ENCODE peak calls at places on chromosomes 2 and 18, in four cellular contexts. K is transverse colon, G is breast epithelium, W is pancreas. B is an unnamed sample. For H3K4me1 and H3K36me3, the result is how much of the 10 kb centered on the place peaks cover.

GRCh38 chr2:7703048-7703447 is 785.8 kb downstream of the RNF144A start:
- DNase-seq in K (no peak), G (no peak), W (no peak), B (no peak)

GRCh38 chr2:70085711-70086277 is 1.5 kb upstream of the PCBP1 start:
- DNase-seq in K (no peak), G (no peak), W (no peak), B (no peak)

GRCh38 chr18:22439447-22439846 is 21.7 kb upstream of the CTAGE1 start:
- DNase-seq in K (no peak), G (no peak), W (no peak), B (no peak)

GRCh38 chr2:60275958-60276357 is 277.5 kb downstream of the BCL11A start:
- DNase-seq in K (no peak), G (no peak), W (no peak), B (no peak)

GRCh38 chr2:66675596-66675995 is 240.7 kb downstream of the MEIS1 start:
- DNase-seq in K (no peak), G (no peak), W (no peak), B (no peak)

GRCh38 chr18:45670281-45670962 is 53.6 kb upstream of the SLC14A1 start:
- DNase-seq in K (no peak), G (no peak), W (no peak), B (peak)

GRCh38 chr2:218129756-218130155 is 3.9 kb downstream of the CXCR2 start:
- DNase-seq in K (no peak), G (no peak), W (no peak), B (no peak)

GRCh38 chr18:48342125-48342524 is 67.1 kb downstream of the ZBTB7C start:
- DNase-seq in K (no peak), G (no peak), W (no peak), B (no peak)

GRCh38 chr18:79730804-79731203 is 51.2 kb downstream of the CTDP1 start:
- DNase-seq in K (no peak), G (no peak), W (no peak), B (no peak)

GRCh38 chr2:128535928-128536327 is 217.3 kb upstream of the HS6ST1 start:
- DNase-seq in K (no peak), G (no peak), W (no peak), B (no peak)

GRCh38 chr2:109294523-109294922 is 165.5 kb downstream of the SH3RF3 start:
- DNase-seq in K (no peak), G (no peak), W (no peak), B (no peak)

GRCh38 chr2:12805032-12805431 is 88.3 kb downstream of the TRIB2 start:
- DNase-seq in K (no peak), G (no peak), W (no peak), B (no peak)

GRCh38 chr2:24986397-24986796 is 14.6 kb upstream of the DNAJC27 start:
- DNase-seq in K (no peak), G (no peak), W (no peak), B (no peak)

GRCh38 chr2:113077921-113078320 is 10.2 kb downstream of the IL1F10 start:
- DNase-seq in K (no peak), G (no peak), W (no peak), B (peak)

GRCh38 chr18:33923980-33924379 is 300.7 kb downstream of the NOL4 start:
- DNase-seq in K (no peak), G (no peak), W (no peak), B (no peak)

GRCh38 chr2:134195341-134195740 is 58.5 kb upstream of the MGAT5 start:
- DNase-seq in K (no peak), G (no peak), W (no peak), B (peak)

DNA sequence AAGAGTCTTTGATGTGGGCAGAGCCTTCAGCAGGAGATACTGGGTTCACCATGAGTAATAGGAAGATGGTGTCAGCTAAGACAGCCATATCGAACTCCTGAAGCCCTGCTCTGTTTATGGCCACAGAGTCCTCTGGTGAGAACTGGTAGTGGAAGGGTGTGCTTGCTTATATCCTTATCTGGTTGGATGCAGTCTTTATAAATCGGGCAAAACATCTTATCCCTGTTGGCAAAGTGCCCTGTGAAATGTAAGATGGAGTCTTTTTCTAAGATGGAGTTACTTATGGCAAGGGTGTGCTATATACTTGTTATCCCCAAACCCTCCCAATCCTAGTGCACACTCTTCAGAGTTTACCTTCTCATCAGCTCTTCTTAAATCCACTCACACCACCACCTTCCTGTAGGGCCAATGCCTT is 190.8 kb upstream of the PARD3B start:
- DNase-seq in K (no peak), G (no peak), W (no peak), B (no peak)
- H3K4me1 ChIP-seq in K (under half), G (under half), W (under half), B (under half)

GRCh38 chr18:12245793-12246135 is 8.4 kb upstream of the CIDEA start:
- DNase-seq in K (no peak), G (no peak), W (no peak), B (no peak)

GRCh38 chr18:12246849-12247808 is 7.0 kb upstream of the CIDEA start:
- DNase-seq in K (no peak), G (no peak), W (no peak), B (no peak)

GRCh38 chr18:12248926-12249720 is 5.0 kb upstream of the CIDEA start:
- DNase-seq in K (no peak), G (no peak), W (no peak), B (no peak)

GRCh38 chr18:12251311-12251710 is 2.9 kb upstream of the CIDEA start:
- DNase-seq in K (no peak), G (no peak), W (no peak), B (no peak)

DNA sequence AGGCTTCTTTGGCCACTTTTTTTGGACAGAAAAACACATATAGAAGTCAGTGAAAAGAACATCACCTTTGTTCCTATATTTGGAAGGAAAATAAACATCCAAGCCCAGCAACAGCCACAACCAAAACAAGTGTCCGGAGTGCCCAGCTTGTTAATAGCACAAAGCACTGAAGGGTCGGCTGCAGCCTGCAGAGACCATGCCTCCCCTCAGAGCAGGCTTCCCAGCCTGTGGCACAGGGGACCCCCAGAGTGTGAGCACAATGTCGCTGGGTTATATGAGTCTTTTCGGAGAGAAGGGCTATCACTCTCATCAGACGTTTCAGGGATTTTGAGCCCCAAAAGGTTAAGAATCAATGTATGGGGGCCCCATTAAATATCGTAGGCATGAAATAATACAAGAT is 6.2 kb upstream of the CIDEA start:
- DNase-seq in K (no peak), G (no peak), W (no peak), B (no peak)
- H3K36me3 ChIP-seq in K (under half), G (under half), W (under half), B (under half)

DNA sequence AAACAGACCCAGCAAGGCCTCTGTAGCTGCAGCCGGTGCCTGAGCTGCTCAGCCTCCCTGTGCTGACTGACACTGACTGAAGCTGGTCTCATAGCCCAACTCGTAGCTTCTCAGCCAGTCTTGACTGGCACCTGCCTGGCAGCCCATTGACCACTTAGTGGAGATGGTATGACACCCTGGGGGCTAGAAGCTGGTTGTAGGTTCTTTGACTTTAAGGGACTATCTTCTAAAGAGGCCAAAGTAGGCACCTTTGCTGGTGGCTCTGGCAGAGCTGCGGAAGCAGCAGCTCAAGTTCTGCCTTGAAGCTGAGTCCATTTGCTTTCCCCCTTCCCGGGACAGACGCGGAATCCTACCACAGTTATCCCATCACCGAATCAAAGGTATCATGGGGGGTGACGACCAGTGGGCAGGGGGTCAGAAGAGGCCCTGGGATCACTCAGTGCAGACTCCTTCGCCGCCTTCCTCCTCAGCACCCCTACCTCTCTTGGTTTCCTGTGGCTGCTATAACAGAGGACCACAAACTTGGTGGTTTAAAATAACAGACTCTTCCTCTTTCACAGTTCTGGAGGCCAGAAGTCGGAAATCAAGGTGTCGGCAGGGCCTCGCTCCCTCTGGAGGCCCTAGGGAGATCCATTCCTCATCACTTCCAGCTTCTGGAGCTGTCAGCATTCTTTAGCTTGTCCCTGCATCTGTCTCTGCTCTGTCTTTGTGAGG is 13.8 kb upstream of the FOSL2 start:
- DNase-seq in K (no peak), G (no peak), W (no peak), B (no peak)
- H3K4me1 ChIP-seq in K (half or more), G (under half), W (under half), B (under half)

DNA sequence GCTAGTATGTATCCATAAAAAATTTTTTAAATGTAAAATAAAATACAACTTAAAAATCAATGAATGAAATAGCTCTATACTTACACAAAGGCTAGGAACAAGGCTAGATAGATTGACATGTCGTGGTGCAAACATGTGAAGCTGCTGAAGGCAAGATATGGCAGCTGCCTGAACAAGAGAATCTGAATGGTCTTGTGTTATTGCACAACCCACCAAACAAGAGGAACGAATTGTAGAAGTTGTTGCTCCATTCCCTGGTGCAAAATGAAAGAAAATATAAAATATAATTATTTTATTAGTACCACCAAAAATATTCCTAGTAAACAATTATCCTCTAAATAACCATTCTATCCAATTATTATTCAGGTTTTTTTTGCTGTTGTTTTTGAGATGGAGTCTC is 46.4 kb downstream of the HEATR5B start:
- DNase-seq in K (no peak), G (no peak), W (no peak), B (no peak)
- H3K36me3 ChIP-seq in K (under half), G (under half), W (under half), B (under half)

DNA sequence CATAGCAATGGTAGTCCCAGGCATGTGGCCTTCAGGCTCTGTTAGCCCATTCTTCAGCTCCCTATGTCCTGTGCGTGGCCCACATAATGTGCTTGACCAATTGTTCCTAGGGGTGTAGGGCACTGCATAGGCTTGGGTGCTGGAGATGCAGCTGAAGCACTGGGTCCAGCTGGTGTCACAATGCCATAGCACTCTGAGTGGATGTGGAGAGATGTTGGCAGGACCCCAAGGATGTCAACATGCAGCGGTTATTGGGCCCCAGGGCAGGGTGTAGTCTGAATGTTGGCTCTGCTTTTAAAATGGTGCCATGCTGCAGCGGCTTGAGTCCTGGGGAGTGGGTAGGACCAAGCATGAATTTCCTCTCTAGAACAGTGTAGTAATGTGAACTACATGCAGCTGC is 148.2 kb downstream of the CSRNP3 start:
- DNase-seq in K (no peak), G (no peak), W (no peak), B (no peak)
- H3K4me1 ChIP-seq in K (under half), G (under half), W (under half), B (under half)

DNA sequence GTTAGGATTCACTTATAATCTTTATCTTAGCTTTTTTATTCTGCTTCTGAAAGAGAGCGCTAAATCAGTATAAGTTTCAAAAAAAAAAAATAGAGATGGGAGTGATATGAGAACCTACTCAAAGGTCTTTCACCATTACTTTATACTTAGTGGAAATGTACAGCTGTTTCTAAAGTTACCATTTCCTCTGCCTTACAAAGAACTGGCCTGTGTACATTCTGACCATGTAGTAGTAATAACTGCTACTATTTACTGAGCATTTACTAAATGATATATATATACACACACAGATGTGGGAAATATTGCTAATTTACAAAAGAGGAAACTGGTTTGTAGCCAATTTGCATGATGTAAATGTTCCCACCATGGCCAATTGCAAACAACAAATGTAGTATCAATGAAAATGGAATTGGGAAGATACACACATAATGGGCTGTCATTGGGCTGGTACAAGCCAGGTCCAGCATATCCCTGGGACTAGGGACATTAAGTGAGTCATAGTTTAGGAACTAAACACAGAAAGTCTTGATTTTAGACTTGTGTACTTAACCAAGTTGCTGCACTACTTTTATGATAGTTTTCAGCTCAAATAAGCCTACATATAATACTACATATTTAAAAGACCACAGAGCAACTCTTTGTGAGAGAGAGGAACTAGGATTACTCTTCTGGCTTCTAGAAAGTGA is 67.1 kb downstream of the DYNC1I2 start:
- DNase-seq in K (no peak), G (no peak), W (no peak), B (no peak)
- H3K36me3 ChIP-seq in K (under half), G (under half), W (under half), B (under half)

B was measured in small intestine.